ENCODE peak calls at places on chromosomes 3 and 15, in ten cellular contexts. J, W, K, A, I, L, T, C, N and D are unnamed samples.

GRCh38 chr3:136544532-136544931 is 207.6 kb downstream of the STAG1 start:
- DNase-seq in N (no peak), W (no peak), A (no peak), T (no peak), J (peak; percentile 7), K (no peak), L (no peak), C (no peak), I (no peak), D (no peak)

GRCh38 chr3:12838179-12838965 is 3.0 kb downstream of the RPL32 start:
- DNase-seq in K (no peak), N (no peak), W (no peak), J (peak; percentile 31), I (no peak), A (no peak), L (no peak), T (no peak), C (no peak), D (no peak)

GRCh38 chr3:64555351-64555750 is 132.4 kb downstream of the ADAMTS9 start:
- DNase-seq in T (no peak), L (no peak), W (no peak), I (no peak), K (no peak), C (no peak), A (no peak), N (no peak), J (no peak), D (no peak)

GRCh38 chr3:89372456-89372855 is 265.0 kb downstream of the EPHA3 start:
- DNase-seq in I (no peak), W (no peak), A (no peak), N (no peak), T (no peak), L (no peak), J (peak; percentile 10), K (no peak), C (no peak), D (no peak)

GRCh38 chr3:171416061-171416460 is 44.1 kb downstream of the TNIK start:
- DNase-seq in N (no peak), J (peak; percentile 36), T (no peak), I (no peak), K (no peak), A (no peak), C (no peak), W (no peak), L (no peak), D (no peak)

GRCh38 chr3:193872265-193872753 is 263.6 kb upstream of the HES1 start:
- DNase-seq in C (peak; percentile 94), W (peak; percentile 66), A (no peak), T (peak; percentile 10), N (no peak), I (no peak), J (peak; percentile 61), K (no peak), L (no peak), D (no peak)

GRCh38 chr3:28916713-28917499 is 364.0 kb upstream of the RBMS3 start:
- DNase-seq in L (no peak), T (no peak), K (no peak), J (peak; percentile 90), W (peak; percentile 8), C (peak; percentile 30), A (peak; percentile 84), I (peak; percentile 58), N (peak; percentile 73), D (peak; percentile 49)

GRCh38 chr15:95565702-95566101 is 764.8 kb upstream of the NR2F2 start:
- DNase-seq in A (no peak), L (no peak), C (no peak), T (no peak), J (no peak), K (no peak), N (no peak), I (no peak), W (no peak), D (no peak)

GRCh38 chr15:78243491-78243941 is 9.2 kb upstream of the ACSBG1 start:
- DNase-seq in J (peak; percentile 68), A (peak; percentile 51), C (no peak), N (peak; percentile 59), K (no peak), T (no peak), W (no peak), I (no peak), L (no peak), D (peak; percentile 57)

GRCh38 chr3:61954097-61954528 is 392.7 kb downstream of the PTPRG start:
- DNase-seq in L (no peak), I (no peak), W (no peak), A (no peak), T (peak; percentile 50), C (no peak), J (peak; percentile 14), N (no peak), K (no peak), D (no peak)

GRCh38 chr15:58573270-58573669 is 141.5 kb downstream of the LIPC start:
- DNase-seq in A (no peak), N (no peak), K (no peak), L (no peak), W (no peak), T (no peak), I (no peak), C (no peak), J (no peak), D (no peak)

GRCh38 chr15:49982586-49982985 is 136.4 kb downstream of the ATP8B4 start:
- DNase-seq in A (no peak), K (no peak), L (no peak), T (no peak), J (peak; percentile 41), I (no peak), W (no peak), N (no peak), C (no peak), D (no peak)

GRCh38 chr15:74845208-74845568 is 2.2 kb upstream of the ULK3 start:
- DNase-seq in N (no peak), J (no peak), A (no peak), L (no peak), K (no peak), C (no peak), W (no peak), T (no peak), I (no peak), D (no peak)

GRCh38 chr3:12903881-12904280 is 62.5 kb upstream of the RPL32 start:
- DNase-seq in A (no peak), I (no peak), C (no peak), W (no peak), J (no peak), T (no peak), N (no peak), K (no peak), L (no peak), D (no peak)

GRCh38 chr15:90535254-90535653 is 5.5 kb downstream of the CRTC3 start:
- DNase-seq in N (no peak), T (no peak), J (no peak), K (no peak), I (no peak), C (no peak), A (no peak), W (no peak), L (no peak), D (no peak)

GRCh38 chr3:124599779-124600693 is 130.2 kb upstream of the UMPS start:
- DNase-seq in A (no peak), J (no peak), W (no peak), K (no peak), L (no peak), I (no peak), T (no peak), C (peak; percentile 68), N (peak; percentile 35), D (no peak)

GRCh38 chr15:48421362-48421761 is 90.1 kb downstream of the DUT start:
- DNase-seq in C (no peak), J (no peak), K (no peak), W (no peak), T (no peak), I (no peak), N (no peak), A (no peak), L (no peak), D (no peak)

GRCh38 chr3:98602078-98602678 is 8.8 kb upstream of the CPOX start:
- DNase-seq in T (peak; percentile 17), L (no peak), J (peak; percentile 86), A (peak; percentile 84), C (peak; percentile 39), N (peak; percentile 41), I (peak; percentile 55), K (no peak), W (peak; percentile 44), D (peak; percentile 66)

GRCh38 chr3:37243811-37244748 is 69.7 kb upstream of the LRRFIP2 start:
- DNase-seq in N (peak; percentile 83), T (no peak), W (peak; percentile 64), A (peak; percentile 72), I (peak; percentile 57), K (no peak), C (peak; percentile 45), J (peak; percentile 77), L (peak; percentile 74), D (peak; percentile 39)

GRCh38 chr15:69082041-69082502 is 67.6 kb downstream of the NOX5 start:
- DNase-seq in T (peak; percentile 16), J (peak; percentile 94), A (peak; percentile 30), C (peak; percentile 33), L (no peak), N (peak; percentile 54), K (no peak), I (no peak), W (no peak), D (no peak)

GRCh38 chr3:37806505-37807291 is 55.0 kb upstream of the CTDSPL start:
- DNase-seq in L (no peak), I (no peak), N (no peak), C (no peak), W (no peak), J (no peak), K (no peak), A (no peak), T (no peak), D (no peak)

GRCh38 chr15:73981761-73982222 is 10.3 kb downstream of the STOML1 start:
- DNase-seq in C (no peak), N (no peak), I (no peak), J (peak; percentile 40), T (no peak), W (no peak), A (no peak), L (no peak), K (no peak), D (no peak)

GRCh38 chr3:157129782-157130137 is 30.2 kb downstream of the CCNL1 start:
- DNase-seq in A (peak; percentile 90), C (peak; percentile 47), J (no peak), L (no peak), T (no peak), I (no peak), K (no peak), W (no peak), N (no peak), D (no peak)

GRCh38 chr3:123816673-123817207 is 67.4 kb downstream of the MYLK start:
- DNase-seq in T (peak; percentile 98), W (peak; percentile 49), L (no peak), K (no peak), A (no peak), C (no peak), J (peak; percentile 89), N (no peak), I (no peak), D (no peak)

GRCh38 chr15:67109141-67110034 is 44.0 kb downstream of the SMAD3 start:
- DNase-seq in I (peak; percentile 48), A (no peak), K (no peak), L (peak; percentile 95), J (peak; percentile 99), T (peak; percentile 99), N (peak; percentile 58), W (peak; percentile 80), C (peak; percentile 100), D (no peak)

GRCh38 chr3:194540268-194540937 is 53.6 kb upstream of the ATP13A3 start:
- DNase-seq in I (no peak), W (no peak), K (no peak), N (peak; percentile 34), L (no peak), C (no peak), A (peak; percentile 58), T (no peak), J (peak; percentile 58), D (peak; percentile 8)

GRCh38 chr3:71101014-71101413 is 482.5 kb downstream of the FOXP1 start:
- DNase-seq in T (peak; percentile 36), J (no peak), K (no peak), C (peak; percentile 76), N (no peak), I (no peak), L (no peak), A (no peak), W (peak; percentile 30), D (no peak)

GRCh38 chr3:113377158-113377557 is 64.1 kb downstream of the CFAP44 start:
- DNase-seq in N (no peak), T (no peak), I (peak; percentile 4), K (no peak), L (no peak), J (no peak), A (no peak), W (no peak), C (no peak), D (no peak)